ENCODE peak calls at places on chromosomes 12 and 14, in eight cellular contexts. B, X, N, T, A, V, U and K are unnamed samples.

GRCh38 chr12:64931321-64931720 is 106.9 kb downstream of the TBC1D30 start:
- DNase-seq in B (no peak), X (no peak), N (no peak), T (no peak), A (no peak), V (no peak), U (no peak), K (no peak)

GRCh38 chr14:68479247-68479646 is 313.6 kb downstream of the ZFP36L1 start:
- DNase-seq in B (no peak), X (no peak), N (no peak), T (no peak), A (no peak), V (no peak), U (peak), K (peak)

GRCh38 chr14:90551070-90551704 is 154.4 kb downstream of the CALM1 start:
- DNase-seq in B (no peak), X (no peak), N (no peak), T (no peak), A (no peak), V (no peak), U (no peak), K (peak)

GRCh38 chr12:32005496-32006125 is 46.4 kb downstream of the RESF1 start:
- DNase-seq in B (no peak), X (no peak), N (no peak), T (no peak), A (no peak), V (no peak), U (no peak), K (no peak)

GRCh38 chr12:915090-915489 is 34.4 kb downstream of the RAD52 start:
- DNase-seq in B (no peak), X (no peak), N (no peak), T (no peak), A (no peak), V (peak), U (no peak), K (no peak)

GRCh38 chr12:93139028-93139665 is 210.1 kb upstream of the EEA1 start:
- DNase-seq in B (no peak), X (no peak), N (no peak), T (no peak), A (no peak), V (no peak), U (no peak), K (no peak)

GRCh38 chr12:55698241-55698955 is 9.3 kb downstream of the ITGA7 start:
- DNase-seq in B (no peak), X (no peak), N (no peak), T (no peak), A (no peak), V (no peak), U (no peak), K (no peak)

GRCh38 chr12:62260733-62261683 is 804 bp downstream of the USP15 start:
- DNase-seq in B (peak), X (peak), N (peak), T (no peak), A (peak), V (no peak), U (peak), K (peak)

GRCh38 chr14:56975521-56975920 is 165.2 kb upstream of the OTX2 start:
- DNase-seq in B (no peak), X (no peak), N (no peak), T (no peak), A (no peak), V (no peak), U (no peak), K (no peak)

GRCh38 chr14:67572608-67573007 is 27.5 kb downstream of the PIGH start:
- DNase-seq in B (no peak), X (no peak), N (no peak), T (no peak), A (no peak), V (no peak), U (no peak), K (no peak)

GRCh38 chr12:54701940-54702592 is 53.9 kb upstream of the DCD start:
- DNase-seq in B (no peak), X (no peak), N (no peak), T (no peak), A (no peak), V (no peak), U (peak), K (peak)

GRCh38 chr12:112183591-112184021 is 58.2 kb downstream of the TRAFD1 start:
- DNase-seq in B (no peak), X (no peak), N (no peak), T (no peak), A (no peak), V (peak), U (no peak), K (no peak)

GRCh38 chr14:72781476-72782181 is 112.3 kb downstream of the DPF3 start:
- DNase-seq in B (no peak), X (no peak), N (no peak), T (no peak), A (no peak), V (no peak), U (peak), K (peak)

GRCh38 chr12:7352661-7353060 is 48.8 kb downstream of the ACSM4 start:
- DNase-seq in B (no peak), X (no peak), N (no peak), T (no peak), A (no peak), V (no peak), U (no peak), K (no peak)

GRCh38 chr12:76158518-76159321 is 74.2 kb upstream of the NAP1L1 start:
- DNase-seq in B (peak), X (peak), N (peak), T (no peak), A (no peak), V (peak), U (peak), K (peak)

GRCh38 chr12:111643428-111643826 is 42.3 kb downstream of the BRAP start:
- DNase-seq in B (no peak), X (no peak), N (no peak), T (no peak), A (no peak), V (no peak), U (no peak), K (peak)

GRCh38 chr14:22928237-22929103 is 706 bp downstream of the PRMT5 start:
- DNase-seq in B (no peak), X (no peak), N (no peak), T (no peak), A (no peak), V (no peak), U (no peak), K (no peak)

GRCh38 chr12:65826513-65827171 is 2.4 kb downstream of the HMGA2 start:
- DNase-seq in B (no peak), X (no peak), N (no peak), T (no peak), A (no peak), V (no peak), U (peak), K (peak)